ENCODE peak calls at places on chromosome 13, in seven cellular contexts. Q is colonic mucosa, R is Caco-2, H is GM06990, M is astrocyte of the spinal cord, C is GM20000, T is GM13977. Y is an unnamed sample.
A peak's percentile ranks its signal among the peaks of the same experiment; 100 is the strongest.

GRCh38 chr13:78607409-78608253 is 4.3 kb upstream of the POU4F1 start:
- DNase-seq in Q (no peak), C (no peak), R (no peak), H (no peak), T (no peak), M (no peak), Y (no peak)

GRCh38 chr13:47258384-47258783 is 361.5 kb upstream of the HTR2A start:
- DNase-seq in C (no peak), Q (no peak), T (no peak), R (no peak), H (no peak), M (no peak), Y (no peak)

GRCh38 chr13:99977912-99978780 is 3.4 kb upstream of the ZIC2 start:
- DNase-seq in H (no peak), M (peak; percentile 35), C (no peak), R (no peak), T (no peak), Q (peak; percentile 17), Y (no peak)

GRCh38 chr13:93058301-93058700 is 168.3 kb upstream of the GPC6 start:
- DNase-seq in H (no peak), T (no peak), R (no peak), M (no peak), Q (no peak), C (no peak), Y (no peak)

GRCh38 chr13:31538067-31539042 is 201.0 kb upstream of the RXFP2 start:
- DNase-seq in Q (peak; percentile 25), T (no peak), M (peak; percentile 42), H (no peak), C (no peak), R (no peak), Y (peak; percentile 4)

GRCh38 chr13:49622174-49622946 is 5.9 kb upstream of the ARL11 start:
- DNase-seq in H (no peak), Q (no peak), C (no peak), T (no peak), M (no peak), R (no peak), Y (no peak)

GRCh38 chr13:72565893-72566292 is 161.5 kb downstream of the MZT1 start:
- DNase-seq in C (peak; percentile 7), T (no peak), M (peak; percentile 49), Q (no peak), R (no peak), H (no peak), Y (no peak)

GRCh38 chr13:46119883-46120614 is 15.2 kb upstream of the CPB2 start:
- DNase-seq in Q (no peak), T (no peak), C (no peak), M (peak; percentile 71), R (no peak), H (no peak), Y (peak; percentile 8)

GRCh38 chr13:22061806-22062391 is 391.0 kb downstream of the FGF9 start:
- DNase-seq in Q (no peak), H (peak; percentile 57), C (peak; percentile 49), R (no peak), M (no peak), T (peak; percentile 39), Y (no peak)

GRCh38 chr13:40026174-40026585 is 370.7 kb downstream of the COG6 start:
- DNase-seq in C (peak; percentile 61), H (peak; percentile 75), R (no peak), Q (no peak), T (peak; percentile 53), M (peak; percentile 4), Y (no peak)

GRCh38 chr13:61413572-61413971 is 2.1 kb downstream of the PCDH20 start:
- DNase-seq in H (no peak), M (no peak), R (no peak), C (no peak), T (no peak), Q (no peak), Y (no peak)

GRCh38 chr13:101384929-101385328 is 31.4 kb downstream of the NALCN start:
- DNase-seq in T (no peak), H (no peak), R (no peak), C (no peak), M (no peak), Q (no peak), Y (no peak)

GRCh38 chr13:104534847-104535246 is 1468.6 kb upstream of the SLC10A2 start:
- DNase-seq in R (no peak), T (no peak), H (no peak), M (no peak), C (no peak), Q (peak; percentile 17), Y (no peak)

GRCh38 chr13:32423592-32423991 is 4.3 kb downstream of the N4BP2L1 start:
- DNase-seq in R (no peak), T (no peak), H (no peak), M (no peak), Q (no peak), C (no peak), Y (no peak)

GRCh38 chr13:98576215-98576945 is 527 bp downstream of the STK24 start:
- DNase-seq in R (no peak), T (peak; percentile 60), Q (peak; percentile 67), C (peak; percentile 71), M (no peak), H (peak; percentile 68), Y (peak; percentile 7)

GRCh38 chr13:100573121-100573520 is 15.5 kb downstream of the GGACT start:
- DNase-seq in H (no peak), Q (peak; percentile 75), R (peak; percentile 79), C (peak; percentile 70), T (peak; percentile 71), M (peak; percentile 78), Y (peak; percentile 41)

GRCh38 chr13:95441326-95441725 is 111.2 kb upstream of the CLDN10 start:
- DNase-seq in H (no peak), R (no peak), T (no peak), C (no peak), M (no peak), Q (no peak), Y (no peak)

GRCh38 chr13:46035066-46035465 is 17.5 kb downstream of the ZC3H13 start:
- DNase-seq in C (no peak), H (no peak), T (no peak), M (no peak), R (no peak), Q (no peak), Y (no peak)

GRCh38 chr13:114281351-114282142 is at the start of gene UPF3A:
- DNase-seq in C (peak; percentile 94), M (peak; percentile 96), R (peak; percentile 95), Q (peak; percentile 89), T (peak; percentile 92), H (peak; percentile 96), Y (peak; percentile 63)

DNA sequence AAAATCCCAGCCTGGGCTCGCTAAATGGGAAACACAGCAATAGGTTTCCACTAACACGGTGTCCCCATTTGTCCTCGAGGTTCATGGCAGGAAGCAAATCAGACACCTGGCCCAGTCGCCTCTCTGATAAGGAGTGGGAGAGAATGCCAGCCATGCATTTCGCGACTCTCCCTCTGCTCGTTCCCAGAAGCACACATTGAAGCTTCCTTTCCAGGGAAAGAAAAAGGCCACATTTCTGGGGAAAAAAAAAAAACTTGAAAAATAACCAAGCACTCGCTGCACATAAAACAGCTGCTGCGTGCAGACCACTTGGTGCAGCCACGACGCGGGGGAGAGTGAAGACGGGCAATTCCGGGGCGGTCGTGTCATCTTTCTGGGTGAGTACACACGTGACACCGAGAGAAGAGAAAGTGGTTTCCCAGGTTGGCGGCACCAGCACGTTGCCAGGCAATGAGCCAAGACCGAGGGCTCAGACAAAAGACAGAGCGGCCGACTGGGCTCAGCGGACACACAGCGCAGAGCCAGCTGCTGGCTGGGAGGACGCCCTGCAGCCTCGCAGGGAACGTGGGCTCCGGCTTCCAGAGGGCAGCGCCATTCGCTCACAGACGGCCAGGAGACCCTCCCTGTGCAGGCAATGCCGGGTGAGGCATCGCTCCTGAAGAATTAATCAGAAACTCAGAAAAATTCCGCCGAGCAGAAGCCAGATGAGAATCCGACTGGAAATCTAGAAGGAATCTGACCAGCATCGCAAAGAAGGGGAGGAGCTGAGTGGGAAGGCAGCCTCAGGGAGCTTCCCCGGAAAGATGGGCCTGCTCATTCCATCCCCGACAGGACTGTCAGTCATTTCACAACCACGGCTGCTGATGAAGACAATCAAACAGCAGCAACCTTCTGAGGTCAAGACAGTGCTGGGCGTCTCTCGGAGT is 83.2 kb upstream of the IRS2 start:
- DNase-seq in T (no peak), C (no peak), M (peak; percentile 50), Q (peak; percentile 47), H (peak; percentile 13), R (no peak), Y (no peak)
- TF ChIP-seq CTCF in T (no peak), C (no peak), M (peak; percentile 34), Q (peak; percentile 11), H (no peak), R (no peak), Y (no peak)

DNA sequence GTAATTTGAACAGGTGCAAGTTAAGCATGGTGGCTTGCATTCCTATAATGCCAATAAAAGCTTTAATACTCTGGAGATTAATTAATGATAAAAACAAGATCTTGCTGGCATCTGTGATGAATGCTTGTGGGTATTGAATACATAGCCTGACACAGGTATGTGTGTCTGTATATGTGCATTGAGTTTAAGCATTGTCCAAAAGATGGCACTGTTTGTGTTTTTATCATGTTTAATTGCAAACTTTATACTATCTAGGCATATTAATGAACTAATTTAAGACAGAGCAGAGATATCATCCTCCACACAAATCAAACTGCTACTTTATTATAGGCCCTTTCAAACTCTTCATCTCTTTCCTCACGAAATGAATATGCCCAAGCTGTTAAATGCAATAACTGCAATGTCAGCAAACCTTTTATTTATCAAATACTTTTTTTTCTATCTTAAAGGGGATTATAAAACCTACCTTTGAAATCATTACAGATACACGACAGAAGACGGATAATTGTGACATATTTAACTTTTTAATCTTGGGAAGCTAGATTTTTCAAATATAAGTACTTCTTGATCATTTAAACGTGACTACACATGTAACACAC is 86.5 kb downstream of the TNFSF11 start:
- DNase-seq in Q (no peak), T (no peak), M (peak; percentile 30), H (no peak), C (no peak), R (no peak), Y (no peak)
- TF ChIP-seq CTCF in Q (no peak), T (peak; percentile 11), M (peak; percentile 35), H (peak; percentile 3), C (no peak), R (no peak), Y (no peak)

GRCh38 chr13:109318945-109319590 is 467.3 kb downstream of the IRS2 start:
- DNase-seq in M (no peak), H (no peak), R (no peak), C (no peak), T (no peak), Q (no peak), Y (no peak)
- TF ChIP-seq CTCF in M (no peak), H (no peak), R (no peak), C (no peak), T (no peak), Q (no peak), Y (no peak)

GRCh38 chr13:44874176-44874575 is 115.1 kb downstream of the NUFIP1 start:
- DNase-seq in T (no peak), M (no peak), H (no peak), R (no peak), Q (no peak), C (no peak), Y (no peak)

GRCh38 chr13:44876782-44877324 is 112.4 kb downstream of the NUFIP1 start:
- DNase-seq in M (no peak), C (no peak), Q (no peak), T (no peak), R (no peak), H (no peak), Y (no peak)

GRCh38 chr13:44884076-44884729 is 105.1 kb downstream of the NUFIP1 start:
- DNase-seq in T (no peak), R (no peak), M (peak; percentile 83), Q (no peak), C (no peak), H (no peak), Y (no peak)

GRCh38 chr13:44874886-44875630 is 114.2 kb downstream of the NUFIP1 start:
- DNase-seq in T (no peak), Q (no peak), M (peak; percentile 12), C (no peak), R (no peak), H (no peak), Y (no peak)

GRCh38 chr13:44879452-44880058 is 109.7 kb downstream of the NUFIP1 start:
- DNase-seq in R (peak; percentile 52), T (peak; percentile 45), C (peak; percentile 33), M (peak; percentile 58), Q (peak; percentile 43), H (no peak), Y (peak; percentile 15)
- TF ChIP-seq CTCF in R (peak; percentile 48), T (peak; percentile 63), C (peak; percentile 40), M (peak; percentile 43), Q (no peak), H (peak; percentile 69), Y (no peak)

Y was measured in Calu3.